ENCODE peak calls at places on chromosomes 1 and 21, in six cellular contexts. Q is cardiac fibroblast; C is stimulated activated naive B cell treated with anti-CD40 and anti-IgM and Interleukin-4, amounts not matched to agents 10 μg/mL and 1 μg/mL and 100 μg/mL, for 72 hours; K is HEK293T; Z is nucleus accumbens; P is NCI-H146. B is an unnamed sample.

GRCh38 chr1:183490932-183491331 is 18.6 kb downstream of the SMG7 start:
- DNase-seq in P (no peak), Z (no peak), K (peak), Q (no peak), C (no peak), B (no peak)

GRCh38 chr1:220019071-220019470 is 27.2 kb downstream of the EPRS1 start:
- DNase-seq in K (no peak), Q (no peak), C (no peak), Z (no peak), P (no peak), B (no peak)

GRCh38 chr1:53460666-53461328 is 1.6 kb downstream of the DMRTB1 start:
- DNase-seq in P (no peak), Q (no peak), Z (no peak), K (no peak), C (no peak), B (no peak)

GRCh38 chr1:167083066-167083682 is 7.0 kb downstream of the GPA33 start:
- DNase-seq in P (peak), Z (no peak), K (no peak), C (no peak), Q (no peak), B (no peak)

GRCh38 chr1:237141471-237141870 is 99.5 kb downstream of the RYR2 start:
- DNase-seq in Q (no peak), C (no peak), Z (no peak), K (no peak), P (no peak), B (no peak)

GRCh38 chr1:225424562-225425210 is 3.2 kb downstream of the LBR start:
- DNase-seq in Q (peak), Z (no peak), K (no peak), P (no peak), C (no peak), B (no peak)

GRCh38 chr1:151990058-151990855 is 3.4 kb downstream of the S100A10 start:
- DNase-seq in Z (no peak), K (no peak), P (no peak), C (no peak), Q (no peak), B (no peak)

GRCh38 chr1:3773572-3774502 is 1.3 kb downstream of the SMIM1 start:
- DNase-seq in Q (no peak), Z (no peak), C (no peak), K (no peak), P (no peak), B (no peak)

GRCh38 chr1:157154940-157155514 is 16.8 kb upstream of the ETV3 start:
- DNase-seq in K (no peak), P (no peak), Q (peak), C (no peak), Z (no peak), B (no peak)

GRCh38 chr1:2933431-2934172 is 87.7 kb upstream of the ACTRT2 start:
- DNase-seq in Z (no peak), C (no peak), P (no peak), Q (no peak), K (no peak), B (no peak)

GRCh38 chr1:28756846-28757245 is 20.1 kb downstream of the YTHDF2 start:
- DNase-seq in P (no peak), Z (no peak), C (no peak), Q (peak), K (no peak), B (no peak)

GRCh38 chr21:39631842-39632577 is 19.3 kb downstream of the B3GALT5 start:
- DNase-seq in K (no peak), Z (no peak), Q (no peak), P (no peak), C (no peak), B (no peak)

GRCh38 chr1:83959824-83960441 is 39.0 kb downstream of the TTLL7 start:
- DNase-seq in Q (peak), Z (no peak), P (no peak), C (no peak), K (no peak), B (no peak)

GRCh38 chr1:162036156-162036555 is 12.5 kb upstream of the OLFML2B start:
- DNase-seq in Z (no peak), C (no peak), Q (no peak), K (no peak), P (no peak), B (no peak)

GRCh38 chr1:28509705-28510349 is 4.0 kb downstream of the RCC1 start:
- DNase-seq in K (no peak), Z (no peak), C (peak), Q (peak), P (no peak), B (no peak)

GRCh38 chr1:39076127-39076798 is 50.1 kb downstream of the NDUFS5 start:
- DNase-seq in Z (no peak), C (no peak), K (no peak), Q (peak), P (no peak), B (no peak)

GRCh38 chr1:234213576-234214128 is 159.6 kb upstream of the COA6 start:
- DNase-seq in P (no peak), Z (no peak), Q (no peak), C (no peak), K (no peak), B (no peak)

GRCh38 chr1:193019442-193020026 is 39.6 kb downstream of the UCHL5 start:
- DNase-seq in C (no peak), Q (peak), K (no peak), Z (no peak), P (peak), B (peak)

GRCh38 chr21:42593815-42594157 is 59.6 kb upstream of the PDE9A start:
- DNase-seq in K (no peak), C (no peak), Z (no peak), P (no peak), Q (no peak), B (no peak)

GRCh38 chr1:29312469-29313466 is 76.4 kb downstream of the PTPRU start:
- DNase-seq in P (no peak), C (no peak), K (no peak), Q (no peak), Z (no peak), B (no peak)

GRCh38 chr1:23977187-23977853 is 2.8 kb downstream of the SRSF10 start:
- DNase-seq in Z (no peak), C (no peak), K (no peak), Q (no peak), P (no peak), B (no peak)

GRCh38 chr1:234926574-234927311 is 201.9 kb downstream of the TOMM20 start:
- DNase-seq in Q (no peak), P (peak), C (peak), K (no peak), Z (no peak), B (peak)

GRCh38 chr1:21324368-21325137 is 34.3 kb upstream of the ECE1 start:
- DNase-seq in P (no peak), C (peak), Q (peak), Z (no peak), K (no peak), B (peak)

GRCh38 chr21:29078884-29079765 is 5.7 kb upstream of the CCT8 start:
- DNase-seq in Q (no peak), P (no peak), C (peak), Z (no peak), K (no peak), B (peak)

GRCh38 chr21:39098696-39099111 is 84.5 kb downstream of the PSMG1 start:
- DNase-seq in P (no peak), Q (no peak), Z (no peak), C (no peak), K (no peak), B (no peak)

GRCh38 chr1:219031821-219032220 is 141.9 kb upstream of the LYPLAL1 start:
- DNase-seq in Q (peak), K (no peak), Z (no peak), C (no peak), P (no peak), B (no peak)

GRCh38 chr1:24189528-24189927 is 2.4 kb upstream of the IFNLR1 start:
- DNase-seq in Z (no peak), P (no peak), Q (no peak), C (peak), K (no peak), B (no peak)

GRCh38 chr21:31909772-31910470 is 37.1 kb downstream of the HUNK start:
- DNase-seq in Z (no peak), P (no peak), K (no peak), Q (no peak), C (no peak), B (no peak)